ENCODE peak calls at places on chromosome 17, in seven cellular contexts. One of them, this sample, is unnamed. For H3K9me3 and H3K4me1, the result is how much of the 10 kb centered on the place peaks cover.

GRCh38 chr17:20300399-20301037 is 166.8 kb downstream of the LGALS9B start:
- DNase-seq in heart right ventricle: no peak
- DNase-seq in tibial nerve: no peak
- DNase-seq in CD8-positive, alpha-beta memory T cell: no peak
- DNase-seq in kidney: no peak
- DNase-seq in tibial artery: no peak
- DNase-seq in CD8-positive, alpha-beta T cell: no peak
- DNase-seq in this sample: no peak

GRCh38 chr17:66930933-66931332 is 33.6 kb upstream of the CACNG4 start:
- DNase-seq in heart right ventricle: no peak
- DNase-seq in tibial nerve: no peak
- DNase-seq in CD8-positive, alpha-beta memory T cell: no peak
- DNase-seq in kidney: no peak
- DNase-seq in tibial artery: no peak
- DNase-seq in CD8-positive, alpha-beta T cell: no peak
- DNase-seq in this sample: no peak

GRCh38 chr17:61464121-61464905 is 12.1 kb downstream of the TBX4 start:
- DNase-seq in heart right ventricle: no peak
- DNase-seq in tibial nerve: no peak
- DNase-seq in CD8-positive, alpha-beta memory T cell: no peak
- DNase-seq in kidney: peak
- DNase-seq in tibial artery: peak
- DNase-seq in CD8-positive, alpha-beta T cell: no peak
- DNase-seq in this sample: no peak

GRCh38 chr17:78747479-78747878 is 34.6 kb downstream of the CYTH1 start:
- DNase-seq in heart right ventricle: no peak
- DNase-seq in tibial nerve: no peak
- DNase-seq in CD8-positive, alpha-beta memory T cell: no peak
- DNase-seq in kidney: no peak
- DNase-seq in tibial artery: no peak
- DNase-seq in CD8-positive, alpha-beta T cell: no peak
- DNase-seq in this sample: no peak

GRCh38 chr17:58336456-58337094 is 8.0 kb upstream of the TSPOAP1 start:
- DNase-seq in heart right ventricle: no peak
- DNase-seq in tibial nerve: no peak
- DNase-seq in CD8-positive, alpha-beta memory T cell: no peak
- DNase-seq in kidney: peak
- DNase-seq in tibial artery: no peak
- DNase-seq in CD8-positive, alpha-beta T cell: no peak
- DNase-seq in this sample: no peak

GRCh38 chr17:71941920-71942319 is 178.9 kb upstream of the SOX9 start:
- DNase-seq in heart right ventricle: no peak
- DNase-seq in tibial nerve: no peak
- DNase-seq in CD8-positive, alpha-beta memory T cell: no peak
- DNase-seq in kidney: no peak
- DNase-seq in tibial artery: no peak
- DNase-seq in CD8-positive, alpha-beta T cell: no peak
- DNase-seq in this sample: no peak

GRCh38 chr17:33511670-33512069 is 218.6 kb upstream of the ASIC2 start:
- DNase-seq in heart right ventricle: no peak
- DNase-seq in tibial nerve: no peak
- DNase-seq in CD8-positive, alpha-beta memory T cell: no peak
- DNase-seq in kidney: no peak
- DNase-seq in tibial artery: no peak
- DNase-seq in CD8-positive, alpha-beta T cell: no peak
- DNase-seq in this sample: no peak

GRCh38 chr17:18965530-18966236 is 13.7 kb downstream of the SLC5A10 start:
- DNase-seq in heart right ventricle: no peak
- DNase-seq in tibial nerve: no peak
- DNase-seq in CD8-positive, alpha-beta memory T cell: no peak
- DNase-seq in kidney: no peak
- DNase-seq in tibial artery: no peak
- DNase-seq in CD8-positive, alpha-beta T cell: no peak
- DNase-seq in this sample: no peak

GRCh38 chr17:70373369-70373768 is 204.0 kb downstream of the KCNJ2 start:
- DNase-seq in heart right ventricle: no peak
- DNase-seq in tibial nerve: no peak
- DNase-seq in CD8-positive, alpha-beta memory T cell: no peak
- DNase-seq in kidney: no peak
- DNase-seq in tibial artery: no peak
- DNase-seq in CD8-positive, alpha-beta T cell: no peak
- DNase-seq in this sample: no peak

GRCh38 chr17:27630607-27631408 is at the start of gene LGALS9:
- DNase-seq in heart right ventricle: peak
- DNase-seq in tibial nerve: no peak
- DNase-seq in CD8-positive, alpha-beta memory T cell: peak
- DNase-seq in kidney: peak
- DNase-seq in tibial artery: no peak
- DNase-seq in CD8-positive, alpha-beta T cell: peak
- DNase-seq in this sample: no peak

GRCh38 chr17:48261297-48261880 is 153.8 kb downstream of the SNX11 start:
- DNase-seq in heart right ventricle: no peak
- DNase-seq in tibial nerve: no peak
- DNase-seq in CD8-positive, alpha-beta memory T cell: no peak
- DNase-seq in kidney: no peak
- DNase-seq in tibial artery: no peak
- DNase-seq in CD8-positive, alpha-beta T cell: no peak
- DNase-seq in this sample: no peak

GRCh38 chr17:35774499-35774898 is 13.8 kb downstream of the C17orf50 start:
- DNase-seq in heart right ventricle: peak
- DNase-seq in tibial nerve: no peak
- DNase-seq in CD8-positive, alpha-beta memory T cell: no peak
- DNase-seq in kidney: no peak
- DNase-seq in tibial artery: peak
- DNase-seq in CD8-positive, alpha-beta T cell: no peak
- DNase-seq in this sample: peak

GRCh38 chr17:41871789-41872188 is 6.6 kb upstream of the KLHL11 start:
- DNase-seq in heart right ventricle: no peak
- DNase-seq in tibial nerve: no peak
- DNase-seq in CD8-positive, alpha-beta memory T cell: no peak
- DNase-seq in kidney: no peak
- DNase-seq in tibial artery: no peak
- DNase-seq in CD8-positive, alpha-beta T cell: no peak
- DNase-seq in this sample: no peak

GRCh38 chr17:77863814-77864161 is 94.7 kb upstream of the TNRC6C start:
- DNase-seq in heart right ventricle: peak
- DNase-seq in tibial nerve: no peak
- DNase-seq in CD8-positive, alpha-beta memory T cell: no peak
- DNase-seq in kidney: peak
- DNase-seq in tibial artery: peak
- DNase-seq in CD8-positive, alpha-beta T cell: no peak
- DNase-seq in this sample: peak

GRCh38 chr17:10843806-10844205 is 5.9 kb upstream of the PIRT start:
- DNase-seq in heart right ventricle: no peak
- DNase-seq in tibial nerve: no peak
- DNase-seq in CD8-positive, alpha-beta memory T cell: no peak
- DNase-seq in kidney: no peak
- DNase-seq in tibial artery: no peak
- DNase-seq in CD8-positive, alpha-beta T cell: no peak
- DNase-seq in this sample: no peak

GRCh38 chr17:9813166-9813565 is 8.7 kb downstream of the GSG1L2 start:
- DNase-seq in heart right ventricle: no peak
- DNase-seq in tibial nerve: no peak
- DNase-seq in CD8-positive, alpha-beta memory T cell: no peak
- DNase-seq in kidney: no peak
- DNase-seq in tibial artery: no peak
- DNase-seq in CD8-positive, alpha-beta T cell: no peak
- DNase-seq in this sample: no peak

GRCh38 chr17:55249861-55250260 is 14.9 kb upstream of the HLF start:
- DNase-seq in heart right ventricle: no peak
- DNase-seq in tibial nerve: no peak
- DNase-seq in CD8-positive, alpha-beta memory T cell: no peak
- DNase-seq in kidney: no peak
- DNase-seq in tibial artery: no peak
- DNase-seq in CD8-positive, alpha-beta T cell: no peak
- DNase-seq in this sample: no peak

GRCh38 chr17:77089118-77089477 is 51.7 kb upstream of the SEC14L1 start:
- DNase-seq in heart right ventricle: no peak
- DNase-seq in tibial nerve: no peak
- DNase-seq in CD8-positive, alpha-beta memory T cell: no peak
- DNase-seq in kidney: no peak
- DNase-seq in tibial artery: no peak
- DNase-seq in CD8-positive, alpha-beta T cell: no peak
- DNase-seq in this sample: no peak

DNA sequence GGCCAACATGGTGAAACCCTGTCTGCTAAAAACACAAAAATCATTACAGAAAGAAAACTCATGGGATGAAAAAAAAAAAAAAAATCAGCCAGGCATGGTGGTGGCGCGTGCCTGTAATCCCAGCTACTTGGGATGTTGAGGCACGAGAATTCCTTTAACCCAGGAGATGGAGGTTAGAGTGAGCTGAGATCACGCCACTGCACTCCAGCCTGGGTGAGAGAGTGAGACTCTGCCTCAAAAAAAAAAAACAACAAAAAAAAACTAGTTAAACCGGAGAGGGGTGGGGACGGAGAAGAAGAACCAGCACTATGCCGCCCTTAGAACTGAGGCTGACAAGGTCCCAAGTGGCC is 7.4 kb upstream of the NOTUM start:
- DNase-seq in heart right ventricle: no peak
- DNase-seq in tibial nerve: no peak
- DNase-seq in CD8-positive, alpha-beta memory T cell: no peak
- DNase-seq in kidney: no peak
- DNase-seq in tibial artery: no peak
- DNase-seq in CD8-positive, alpha-beta T cell: no peak
- DNase-seq in this sample: no peak
- H3K4me3 ChIP-seq in heart right ventricle: peak
- H3K4me3 ChIP-seq in tibial nerve: no peak
- H3K4me3 ChIP-seq in CD8-positive, alpha-beta memory T cell: peak
- H3K4me3 ChIP-seq in kidney: no peak
- H3K4me3 ChIP-seq in tibial artery: no peak
- H3K4me3 ChIP-seq in CD8-positive, alpha-beta T cell: no peak
- H3K4me3 ChIP-seq in this sample: no peak

DNA sequence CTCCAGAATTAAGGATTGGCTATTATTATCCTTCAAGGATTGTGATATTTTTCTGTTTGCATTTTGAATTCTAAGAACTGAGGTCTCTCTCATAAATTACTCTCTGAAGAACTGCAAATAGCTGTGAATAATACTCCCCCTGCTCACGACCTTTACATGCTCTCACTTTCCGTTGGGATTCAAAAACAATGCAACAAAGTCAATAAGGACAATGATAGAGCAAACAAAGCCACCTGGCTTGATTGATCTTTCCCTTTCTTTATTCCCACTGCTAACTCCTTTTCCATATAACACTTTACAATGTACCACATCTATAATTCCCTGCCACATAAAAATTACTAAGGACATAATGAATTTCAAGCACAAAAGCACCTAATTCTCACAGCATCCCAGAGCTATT is 523.0 kb upstream of the CA10 start:
- DNase-seq in heart right ventricle: no peak
- DNase-seq in tibial nerve: no peak
- DNase-seq in CD8-positive, alpha-beta memory T cell: no peak
- DNase-seq in kidney: no peak
- DNase-seq in tibial artery: no peak
- DNase-seq in CD8-positive, alpha-beta T cell: no peak
- DNase-seq in this sample: no peak
- H3K9me3 ChIP-seq in heart right ventricle: under half
- H3K9me3 ChIP-seq in tibial nerve: under half
- H3K9me3 ChIP-seq in CD8-positive, alpha-beta memory T cell: under half
- H3K9me3 ChIP-seq in kidney: under half
- H3K9me3 ChIP-seq in tibial artery: under half
- H3K9me3 ChIP-seq in CD8-positive, alpha-beta T cell: under half
- H3K9me3 ChIP-seq in this sample: under half

DNA sequence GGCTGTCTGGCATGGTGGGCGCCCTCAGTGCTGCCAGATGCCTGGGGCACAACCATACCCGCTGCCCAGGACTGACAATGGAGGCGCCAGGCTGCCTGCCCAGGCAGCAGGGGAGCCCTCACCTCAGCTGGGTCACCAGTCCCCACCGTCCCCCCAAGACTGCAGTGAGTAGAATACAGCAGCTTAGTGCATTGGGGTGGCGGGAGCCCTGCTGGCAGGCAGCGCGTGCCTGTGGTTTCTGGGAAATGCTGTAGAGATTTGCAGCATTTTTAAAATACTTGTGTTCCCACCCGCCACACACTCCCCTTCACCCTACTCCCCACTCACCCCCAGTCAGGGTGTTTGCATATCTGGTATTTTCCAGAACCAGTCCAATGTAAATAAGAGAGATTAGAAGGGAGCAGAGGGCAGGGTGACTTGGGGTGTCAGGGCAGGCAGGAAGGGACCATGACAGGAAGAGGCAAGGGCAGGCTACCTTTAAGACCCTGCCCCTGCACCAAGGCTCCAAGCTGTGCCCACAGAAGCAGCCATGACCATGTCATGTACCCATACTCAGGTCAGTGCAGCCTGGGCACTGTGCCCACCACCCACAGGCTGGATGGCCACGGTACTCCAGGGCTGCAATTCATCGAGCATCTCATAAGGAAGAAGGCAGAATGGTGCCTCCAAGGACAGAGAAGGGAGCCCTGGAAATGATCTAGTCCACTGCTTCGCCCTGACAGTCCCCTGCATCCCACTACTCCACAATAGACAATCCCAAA is 21.5 kb downstream of the MYO18A start:
- DNase-seq in heart right ventricle: no peak
- DNase-seq in tibial nerve: no peak
- DNase-seq in CD8-positive, alpha-beta memory T cell: no peak
- DNase-seq in kidney: peak
- DNase-seq in tibial artery: no peak
- DNase-seq in CD8-positive, alpha-beta T cell: no peak
- DNase-seq in this sample: peak
- H3K4me1 ChIP-seq in heart right ventricle: half or more
- H3K4me1 ChIP-seq in tibial nerve: half or more
- H3K4me1 ChIP-seq in CD8-positive, alpha-beta memory T cell: under half
- H3K4me1 ChIP-seq in kidney: half or more
- H3K4me1 ChIP-seq in tibial artery: half or more
- H3K4me1 ChIP-seq in CD8-positive, alpha-beta T cell: under half
- H3K4me1 ChIP-seq in this sample: under half

GRCh38 chr17:75152523-75152922 is 1.8 kb downstream of the JPT1 start:
- DNase-seq in heart right ventricle: no peak
- DNase-seq in tibial nerve: no peak
- DNase-seq in CD8-positive, alpha-beta memory T cell: no peak
- DNase-seq in kidney: no peak
- DNase-seq in tibial artery: no peak
- DNase-seq in CD8-positive, alpha-beta T cell: no peak
- DNase-seq in this sample: no peak
- H3K4me3 ChIP-seq in heart right ventricle: peak
- H3K4me3 ChIP-seq in tibial nerve: no peak
- H3K4me3 ChIP-seq in CD8-positive, alpha-beta memory T cell: peak
- H3K4me3 ChIP-seq in kidney: no peak
- H3K4me3 ChIP-seq in tibial artery: no peak
- H3K4me3 ChIP-seq in CD8-positive, alpha-beta T cell: no peak
- H3K4me3 ChIP-seq in this sample: no peak

GRCh38 chr17:82947051-82947991 is 107.5 kb upstream of the ZNF750 start:
- DNase-seq in heart right ventricle: no peak
- DNase-seq in tibial nerve: no peak
- DNase-seq in CD8-positive, alpha-beta memory T cell: no peak
- DNase-seq in kidney: peak
- DNase-seq in tibial artery: no peak
- DNase-seq in CD8-positive, alpha-beta T cell: no peak
- DNase-seq in this sample: peak
- H3K9me3 ChIP-seq in heart right ventricle: under half
- H3K9me3 ChIP-seq in tibial nerve: under half
- H3K9me3 ChIP-seq in CD8-positive, alpha-beta memory T cell: under half
- H3K9me3 ChIP-seq in kidney: under half
- H3K9me3 ChIP-seq in tibial artery: under half
- H3K9me3 ChIP-seq in CD8-positive, alpha-beta T cell: under half
- H3K9me3 ChIP-seq in this sample: under half

GRCh38 chr17:74449306-74449705 is 17.1 kb upstream of the CD300A start:
- DNase-seq in heart right ventricle: no peak
- DNase-seq in tibial nerve: no peak
- DNase-seq in CD8-positive, alpha-beta memory T cell: no peak
- DNase-seq in kidney: peak
- DNase-seq in tibial artery: no peak
- DNase-seq in CD8-positive, alpha-beta T cell: no peak
- DNase-seq in this sample: peak
- H3K4me1 ChIP-seq in heart right ventricle: half or more
- H3K4me1 ChIP-seq in tibial nerve: under half
- H3K4me1 ChIP-seq in CD8-positive, alpha-beta memory T cell: under half
- H3K4me1 ChIP-seq in kidney: under half
- H3K4me1 ChIP-seq in tibial artery: half or more
- H3K4me1 ChIP-seq in CD8-positive, alpha-beta T cell: under half
- H3K4me1 ChIP-seq in this sample: under half